ENCODE peak calls at places on chromosomes 16 and 17, in six cellular contexts. One of them, this sample, is unnamed.

GRCh38 chr17:30558313-30559195 is 81.3 kb downstream of the GOSR1 start:
- DNase-seq in H1: peak; percentile 41
- DNase-seq in GM12891: no peak
- DNase-seq in GM12878: no peak
- DNase-seq in HepG2: no peak
- DNase-seq in K562: no peak
- DNase-seq in this sample: no peak

GRCh38 chr16:30551781-30552180 is 6.4 kb downstream of the ZNF764 start:
- DNase-seq in H1: no peak
- DNase-seq in GM12891: no peak
- DNase-seq in GM12878: no peak
- DNase-seq in HepG2: no peak
- DNase-seq in K562: no peak
- DNase-seq in this sample: no peak

GRCh38 chr17:28993013-28993600 is 12.7 kb downstream of the SEZ6 start:
- DNase-seq in H1: no peak
- DNase-seq in GM12891: no peak
- DNase-seq in GM12878: no peak
- DNase-seq in HepG2: no peak
- DNase-seq in K562: no peak
- DNase-seq in this sample: no peak

GRCh38 chr16:77511053-77511452 is 76.2 kb upstream of the ADAMTS18 start:
- DNase-seq in H1: no peak
- DNase-seq in GM12891: no peak
- DNase-seq in GM12878: no peak
- DNase-seq in HepG2: no peak
- DNase-seq in K562: no peak
- DNase-seq in this sample: no peak

GRCh38 chr17:16418684-16419066 is 3.3 kb downstream of the TRPV2 start:
- DNase-seq in H1: no peak
- DNase-seq in GM12891: no peak
- DNase-seq in GM12878: no peak
- DNase-seq in HepG2: no peak
- DNase-seq in K562: no peak
- DNase-seq in this sample: no peak

GRCh38 chr16:66150691-66151090 is 215.8 kb upstream of the CDH5 start:
- DNase-seq in H1: no peak
- DNase-seq in GM12891: no peak
- DNase-seq in GM12878: no peak
- DNase-seq in HepG2: no peak
- DNase-seq in K562: no peak
- DNase-seq in this sample: no peak

GRCh38 chr16:24969071-24969470 is 46.1 kb downstream of the ARHGAP17 start:
- DNase-seq in H1: no peak
- DNase-seq in GM12891: no peak
- DNase-seq in GM12878: no peak
- DNase-seq in HepG2: no peak
- DNase-seq in K562: no peak
- DNase-seq in this sample: no peak

GRCh38 chr17:70074991-70075390 is at the start of gene KCNJ16:
- DNase-seq in H1: no peak
- DNase-seq in GM12891: no peak
- DNase-seq in GM12878: no peak
- DNase-seq in HepG2: no peak
- DNase-seq in K562: no peak
- DNase-seq in this sample: no peak

GRCh38 chr17:77704048-77704815 is 254.3 kb upstream of the TNRC6C start:
- DNase-seq in H1: no peak
- DNase-seq in GM12891: no peak
- DNase-seq in GM12878: no peak
- DNase-seq in HepG2: no peak
- DNase-seq in K562: no peak
- DNase-seq in this sample: no peak

GRCh38 chr16:57341441-57342303 is 16.9 kb upstream of the CCL22 start:
- DNase-seq in H1: no peak
- DNase-seq in GM12891: no peak
- DNase-seq in GM12878: no peak
- DNase-seq in HepG2: no peak
- DNase-seq in K562: no peak
- DNase-seq in this sample: no peak

GRCh38 chr16:64122177-64122576 is 999.7 kb downstream of the CDH11 start:
- DNase-seq in H1: no peak
- DNase-seq in GM12891: no peak
- DNase-seq in GM12878: no peak
- DNase-seq in HepG2: no peak
- DNase-seq in K562: no peak
- DNase-seq in this sample: no peak

GRCh38 chr16:17647879-17648649 is 177.3 kb upstream of the XYLT1 start:
- DNase-seq in H1: no peak
- DNase-seq in GM12891: no peak
- DNase-seq in GM12878: no peak
- DNase-seq in HepG2: no peak
- DNase-seq in K562: no peak
- DNase-seq in this sample: no peak

GRCh38 chr16:59684911-59685310 is 950.8 kb upstream of the GOT2 start:
- DNase-seq in H1: no peak
- DNase-seq in GM12891: no peak
- DNase-seq in GM12878: no peak
- DNase-seq in HepG2: no peak
- DNase-seq in K562: no peak
- DNase-seq in this sample: no peak

GRCh38 chr17:33932996-33933395 is 322.1 kb upstream of the CCL2 start:
- DNase-seq in H1: no peak
- DNase-seq in GM12891: no peak
- DNase-seq in GM12878: no peak
- DNase-seq in HepG2: no peak
- DNase-seq in K562: no peak
- DNase-seq in this sample: no peak
- TF ChIP-seq POLR2AphosphoS5 in H1: no peak
- TF ChIP-seq POLR2AphosphoS5 in GM12891: no peak
- TF ChIP-seq POLR2AphosphoS5 in GM12878: no peak
- TF ChIP-seq POLR2AphosphoS5 in HepG2: no peak
- TF ChIP-seq POLR2AphosphoS5 in K562: no peak
- TF ChIP-seq POLR2AphosphoS5 in this sample: no peak

DNA sequence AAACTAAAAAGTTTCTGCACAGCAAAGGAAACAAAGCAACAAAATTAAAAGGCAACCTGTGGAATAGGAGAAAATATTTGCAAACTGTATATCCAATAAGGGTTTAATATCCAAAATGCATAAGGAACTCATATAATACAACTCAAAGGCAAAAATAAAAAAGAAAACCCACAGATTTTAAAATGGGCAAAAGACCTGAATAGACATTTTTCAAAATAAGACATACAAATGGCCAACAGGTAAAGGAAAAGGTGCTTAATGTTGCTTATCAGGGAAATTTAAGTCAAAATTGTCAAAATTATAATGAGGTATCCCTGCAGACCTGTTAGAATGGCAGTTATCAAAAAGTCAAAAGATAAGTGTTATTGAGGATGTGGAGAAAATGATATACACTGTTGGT is 133.5 kb upstream of the CACNG5 start:
- DNase-seq in H1: no peak
- DNase-seq in GM12891: no peak
- DNase-seq in GM12878: no peak
- DNase-seq in HepG2: no peak
- DNase-seq in K562: no peak
- DNase-seq in this sample: no peak
- TF ChIP-seq POLR2A in H1: no peak
- TF ChIP-seq POLR2A in GM12891: no peak
- TF ChIP-seq POLR2A in GM12878: no peak
- TF ChIP-seq POLR2A in HepG2: no peak
- TF ChIP-seq POLR2A in K562: no peak
- TF ChIP-seq POLR2A in this sample: no peak

DNA sequence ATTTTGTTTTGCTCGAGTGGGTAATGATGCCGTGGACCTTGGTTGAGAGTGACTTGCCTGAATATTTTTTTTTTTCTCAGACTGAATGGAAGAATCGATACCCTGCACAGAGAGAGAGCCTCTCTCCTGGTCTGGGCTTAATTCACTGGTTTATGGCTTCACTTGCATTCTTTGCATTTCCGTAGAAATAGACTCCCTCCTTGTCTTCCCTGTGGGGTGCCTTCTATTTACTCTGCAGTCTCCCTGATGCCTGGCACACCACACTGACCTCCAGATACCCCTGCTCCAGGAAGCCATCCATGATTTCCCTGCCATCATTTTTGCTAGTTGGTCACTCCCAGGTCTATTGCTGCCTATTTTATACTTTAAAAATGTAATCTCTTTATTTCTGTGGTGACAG is 238.0 kb downstream of the SNX29 start:
- DNase-seq in H1: no peak
- DNase-seq in GM12891: no peak
- DNase-seq in GM12878: no peak
- DNase-seq in HepG2: no peak
- DNase-seq in K562: no peak
- DNase-seq in this sample: no peak
- TF ChIP-seq TAF1 in H1: no peak
- TF ChIP-seq TAF1 in GM12891: no peak
- TF ChIP-seq TAF1 in GM12878: no peak
- TF ChIP-seq TAF1 in HepG2: no peak
- TF ChIP-seq TAF1 in K562: no peak
- TF ChIP-seq TAF1 in this sample: no peak

DNA sequence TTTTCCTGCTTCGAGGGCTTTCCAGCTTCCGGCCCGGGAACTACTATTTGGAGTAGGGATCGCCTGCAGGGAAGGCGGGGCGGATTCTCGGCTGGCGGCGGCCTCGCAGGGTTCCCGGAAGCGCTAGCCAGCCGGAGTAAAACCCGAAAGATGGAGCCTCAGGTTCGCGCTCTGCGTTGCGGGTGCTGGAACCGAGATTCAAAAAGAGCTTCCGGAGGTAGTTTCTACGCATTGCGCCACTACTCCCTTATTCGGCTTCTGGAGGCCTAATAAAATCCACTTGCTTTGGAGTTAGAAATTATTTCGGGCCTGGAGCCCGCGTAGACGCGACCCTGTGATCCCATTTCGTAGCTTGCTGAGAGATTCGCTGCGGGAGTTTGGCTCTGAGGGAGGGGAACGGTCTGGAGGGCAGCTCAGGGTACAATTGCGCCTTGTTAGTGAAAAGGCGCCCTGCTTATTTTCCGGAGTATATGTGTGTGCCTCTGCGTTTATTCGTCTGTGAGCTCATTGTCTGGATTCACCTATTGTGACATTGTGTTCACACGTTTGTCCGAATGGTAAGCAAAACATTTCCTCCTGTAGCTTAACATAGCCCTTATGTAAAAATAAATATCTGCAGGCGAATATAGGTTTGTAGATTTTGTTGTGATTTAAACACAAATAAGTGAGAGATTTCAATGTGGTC is 712 bp downstream of the PRAC2 start:
- DNase-seq in H1: peak; percentile 76
- DNase-seq in GM12891: no peak
- DNase-seq in GM12878: no peak
- DNase-seq in HepG2: no peak
- DNase-seq in K562: no peak
- DNase-seq in this sample: no peak
- TF ChIP-seq POLR2AphosphoS5 in H1: no peak
- TF ChIP-seq POLR2AphosphoS5 in GM12891: no peak
- TF ChIP-seq POLR2AphosphoS5 in GM12878: no peak
- TF ChIP-seq POLR2AphosphoS5 in HepG2: no peak
- TF ChIP-seq POLR2AphosphoS5 in K562: no peak
- TF ChIP-seq POLR2AphosphoS5 in this sample: no peak

GRCh38 chr17:75128694-75129505 is 2.6 kb downstream of the NT5C start:
- DNase-seq in H1: no peak
- DNase-seq in GM12891: no peak
- DNase-seq in GM12878: no peak
- DNase-seq in HepG2: no peak
- DNase-seq in K562: no peak
- DNase-seq in this sample: no peak

GRCh38 chr17:75130632-75131277 is 787 bp downstream of the NT5C start:
- DNase-seq in H1: peak; percentile 79
- DNase-seq in GM12891: peak; percentile 57
- DNase-seq in GM12878: no peak
- DNase-seq in HepG2: peak; percentile 68
- DNase-seq in K562: peak; percentile 71
- DNase-seq in this sample: no peak

GRCh38 chr17:75130059-75130631 is 1.4 kb downstream of the NT5C start:
- DNase-seq in H1: no peak
- DNase-seq in GM12891: no peak
- DNase-seq in GM12878: no peak
- DNase-seq in HepG2: no peak
- DNase-seq in K562: peak; percentile 45
- DNase-seq in this sample: no peak

GRCh38 chr17:75131278-75132017 is at the start of gene NT5C:
- DNase-seq in H1: peak; percentile 91
- DNase-seq in GM12891: peak; percentile 94
- DNase-seq in GM12878: no peak
- DNase-seq in HepG2: peak; percentile 79
- DNase-seq in K562: peak; percentile 87
- DNase-seq in this sample: peak; percentile 96

GRCh38 chr17:75129576-75129975 is 2.0 kb downstream of the NT5C start:
- DNase-seq in H1: no peak
- DNase-seq in GM12891: no peak
- DNase-seq in GM12878: no peak
- DNase-seq in HepG2: no peak
- DNase-seq in K562: no peak
- DNase-seq in this sample: no peak
- TF ChIP-seq POLR2A in H1: no peak
- TF ChIP-seq POLR2A in GM12891: peak; percentile 19
- TF ChIP-seq POLR2A in GM12878: peak; percentile 61
- TF ChIP-seq POLR2A in HepG2: no peak
- TF ChIP-seq POLR2A in K562: peak; percentile 46
- TF ChIP-seq POLR2A in this sample: no peak